ENCODE peak calls at places on chromosomes 7 and 10, in four cellular contexts. One of them, this sample, is unnamed.

GRCh38 chr10:69929575-69929974 is 123.1 kb upstream of the MACROH2A2 start:
- DNase-seq in GM10248: no peak
- DNase-seq in lower leg skin: no peak
- DNase-seq in stomach: no peak
- DNase-seq in this sample: no peak

GRCh38 chr10:110516815-110517492 is 19.2 kb downstream of the DUSP5 start:
- DNase-seq in GM10248: no peak
- DNase-seq in lower leg skin: peak
- DNase-seq in stomach: no peak
- DNase-seq in this sample: no peak

GRCh38 chr7:34392972-34393371 is 265.0 kb upstream of the NPSR1 start:
- DNase-seq in GM10248: no peak
- DNase-seq in lower leg skin: no peak
- DNase-seq in stomach: no peak
- DNase-seq in this sample: no peak

GRCh38 chr10:75613685-75614587 is 182.5 kb downstream of the LRMDA start:
- DNase-seq in GM10248: no peak
- DNase-seq in lower leg skin: no peak
- DNase-seq in stomach: no peak
- DNase-seq in this sample: no peak

GRCh38 chr7:72453436-72453835 is 41.3 kb upstream of the CALN1 start:
- DNase-seq in GM10248: no peak
- DNase-seq in lower leg skin: no peak
- DNase-seq in stomach: no peak
- DNase-seq in this sample: no peak

GRCh38 chr7:200290-200689 is 7.9 kb downstream of the FAM20C start:
- DNase-seq in GM10248: no peak
- DNase-seq in lower leg skin: no peak
- DNase-seq in stomach: no peak
- DNase-seq in this sample: no peak

GRCh38 chr7:29494350-29494749 is 69.3 kb upstream of the PRR15 start:
- DNase-seq in GM10248: no peak
- DNase-seq in lower leg skin: no peak
- DNase-seq in stomach: no peak
- DNase-seq in this sample: no peak

GRCh38 chr10:62278461-62278910 is 9.8 kb upstream of the RTKN2 start:
- DNase-seq in GM10248: no peak
- DNase-seq in lower leg skin: no peak
- DNase-seq in stomach: no peak
- DNase-seq in this sample: no peak

GRCh38 chr7:104789780-104790179 is 224.2 kb upstream of the KMT2E start:
- DNase-seq in GM10248: no peak
- DNase-seq in lower leg skin: no peak
- DNase-seq in stomach: no peak
- DNase-seq in this sample: no peak

GRCh38 chr10:50469778-50470193 is 154.0 kb downstream of the SGMS1 start:
- DNase-seq in GM10248: no peak
- DNase-seq in lower leg skin: no peak
- DNase-seq in stomach: no peak
- DNase-seq in this sample: no peak

GRCh38 chr10:43863859-43864591 is 215.3 kb upstream of the ZNF32 start:
- DNase-seq in GM10248: no peak
- DNase-seq in lower leg skin: peak
- DNase-seq in stomach: peak
- DNase-seq in this sample: no peak

GRCh38 chr10:72333111-72334012 is 21.4 kb downstream of the DNAJB12 start:
- DNase-seq in GM10248: no peak
- DNase-seq in lower leg skin: no peak
- DNase-seq in stomach: no peak
- DNase-seq in this sample: no peak

GRCh38 chr7:86768394-86768793 is 124.7 kb downstream of the GRM3 start:
- DNase-seq in GM10248: no peak
- DNase-seq in lower leg skin: no peak
- DNase-seq in stomach: no peak
- DNase-seq in this sample: no peak

GRCh38 chr10:124533266-124533665 is 71.6 kb downstream of the LHPP start:
- DNase-seq in GM10248: no peak
- DNase-seq in lower leg skin: no peak
- DNase-seq in stomach: no peak
- DNase-seq in this sample: no peak

GRCh38 chr10:124532788-124533187 is 71.2 kb downstream of the LHPP start:
- DNase-seq in GM10248: no peak
- DNase-seq in lower leg skin: no peak
- DNase-seq in stomach: no peak
- DNase-seq in this sample: no peak

GRCh38 chr10:124530215-124530665 is 68.6 kb downstream of the LHPP start:
- DNase-seq in GM10248: peak
- DNase-seq in lower leg skin: peak
- DNase-seq in stomach: peak
- DNase-seq in this sample: peak

GRCh38 chr10:124530816-124531215 is 69.2 kb downstream of the LHPP start:
- DNase-seq in GM10248: no peak
- DNase-seq in lower leg skin: no peak
- DNase-seq in stomach: no peak
- DNase-seq in this sample: no peak

DNA sequence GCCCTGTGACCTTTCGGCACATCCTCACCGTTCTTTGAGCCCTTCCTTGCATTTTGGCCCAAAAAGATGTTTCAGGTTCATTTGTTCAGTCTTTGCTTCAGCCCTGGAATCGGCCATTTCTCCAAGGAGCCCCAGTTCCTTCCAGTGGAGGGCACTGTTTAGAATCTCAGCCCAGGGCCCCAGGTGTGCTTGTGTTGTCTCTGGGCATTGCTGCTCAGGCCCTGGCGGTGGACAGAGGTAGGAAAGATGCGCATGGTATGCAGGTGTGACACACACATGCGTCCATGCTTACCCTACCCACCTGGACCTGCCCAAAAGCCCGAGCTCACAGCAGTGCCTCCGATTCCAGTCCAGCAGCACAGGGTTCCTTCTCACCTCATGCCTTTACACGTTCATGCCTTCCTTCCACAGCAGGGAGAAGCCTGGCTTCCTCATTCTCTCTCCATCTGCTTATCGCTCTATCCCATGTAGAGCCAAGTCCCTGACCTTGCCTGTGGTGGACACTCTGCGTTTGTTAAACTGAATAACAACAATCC is 70.6 kb downstream of the LHPP start:
- DNase-seq in GM10248: no peak
- DNase-seq in lower leg skin: no peak
- DNase-seq in stomach: no peak
- DNase-seq in this sample: no peak
- TF ChIP-seq CTCF in GM10248: peak
- TF ChIP-seq CTCF in lower leg skin: no peak
- TF ChIP-seq CTCF in stomach: no peak
- TF ChIP-seq CTCF in this sample: peak

DNA sequence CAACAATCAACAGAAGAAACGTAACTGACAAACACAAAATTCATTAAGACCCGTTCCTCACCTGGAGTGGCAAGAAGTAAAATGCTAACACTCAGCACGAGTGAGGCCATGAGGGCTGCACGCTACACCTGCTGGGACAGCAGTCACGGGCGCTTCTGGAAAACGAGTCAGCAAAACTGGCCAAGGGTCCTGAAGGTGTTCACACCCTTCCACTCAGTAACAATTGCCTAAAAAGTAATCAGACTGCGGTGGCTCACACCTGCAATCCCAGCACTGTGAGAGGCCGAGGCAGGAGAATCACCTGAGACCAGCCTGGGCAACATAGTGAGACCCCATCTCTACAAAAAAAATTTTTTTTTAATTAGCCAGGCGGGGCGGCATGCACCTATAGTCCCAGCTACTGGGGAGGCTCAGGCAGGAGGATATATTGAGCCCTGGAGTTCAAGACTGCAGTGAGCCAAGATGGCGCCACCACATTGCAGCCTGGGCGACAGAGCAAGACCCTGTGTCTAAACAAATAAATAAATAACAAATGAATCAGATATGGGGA is 199.1 kb downstream of the MAD1L1 start:
- DNase-seq in GM10248: no peak
- DNase-seq in lower leg skin: peak
- DNase-seq in stomach: no peak
- DNase-seq in this sample: peak
- TF ChIP-seq CTCF in GM10248: no peak
- TF ChIP-seq CTCF in lower leg skin: no peak
- TF ChIP-seq CTCF in stomach: no peak
- TF ChIP-seq CTCF in this sample: no peak

GRCh38 chr10:132253092-132253687 is 54.6 kb downstream of the STK32C start:
- DNase-seq in GM10248: no peak
- DNase-seq in lower leg skin: no peak
- DNase-seq in stomach: no peak
- DNase-seq in this sample: no peak

GRCh38 chr10:132251928-132252327 is 55.8 kb downstream of the STK32C start:
- DNase-seq in GM10248: no peak
- DNase-seq in lower leg skin: no peak
- DNase-seq in stomach: no peak
- DNase-seq in this sample: no peak

GRCh38 chr10:132254841-132255240 is 52.9 kb downstream of the STK32C start:
- DNase-seq in GM10248: no peak
- DNase-seq in lower leg skin: no peak
- DNase-seq in stomach: no peak
- DNase-seq in this sample: no peak

GRCh38 chr10:132250456-132251223 is 57.1 kb downstream of the STK32C start:
- DNase-seq in GM10248: no peak
- DNase-seq in lower leg skin: no peak
- DNase-seq in stomach: no peak
- DNase-seq in this sample: no peak

GRCh38 chr10:132252412-132252811 is 55.3 kb downstream of the STK32C start:
- DNase-seq in GM10248: no peak
- DNase-seq in lower leg skin: no peak
- DNase-seq in stomach: no peak
- DNase-seq in this sample: no peak
- TF ChIP-seq CTCF in GM10248: no peak
- TF ChIP-seq CTCF in lower leg skin: no peak
- TF ChIP-seq CTCF in stomach: no peak
- TF ChIP-seq CTCF in this sample: no peak

GRCh38 chr7:25894002-25894901 is 257.7 kb upstream of the NFE2L3 start:
- DNase-seq in GM10248: peak
- DNase-seq in lower leg skin: no peak
- DNase-seq in stomach: peak
- DNase-seq in this sample: no peak
- TF ChIP-seq CTCF in GM10248: no peak
- TF ChIP-seq CTCF in lower leg skin: no peak
- TF ChIP-seq CTCF in stomach: no peak
- TF ChIP-seq CTCF in this sample: no peak

GRCh38 chr7:135362871-135363270 is 129.2 kb downstream of the STRA8 start:
- DNase-seq in GM10248: no peak
- DNase-seq in lower leg skin: no peak
- DNase-seq in stomach: no peak
- DNase-seq in this sample: no peak
- TF ChIP-seq CTCF in GM10248: no peak
- TF ChIP-seq CTCF in lower leg skin: no peak
- TF ChIP-seq CTCF in stomach: no peak
- TF ChIP-seq CTCF in this sample: peak

GRCh38 chr7:47610506-47611044 is 28.7 kb upstream of the TNS3 start:
- DNase-seq in GM10248: no peak
- DNase-seq in lower leg skin: no peak
- DNase-seq in stomach: no peak
- DNase-seq in this sample: no peak
- TF ChIP-seq CTCF in GM10248: no peak
- TF ChIP-seq CTCF in lower leg skin: no peak
- TF ChIP-seq CTCF in stomach: no peak
- TF ChIP-seq CTCF in this sample: no peak

GRCh38 chr7:121202834-121203233 is 126.0 kb upstream of the WNT16 start:
- DNase-seq in GM10248: no peak
- DNase-seq in lower leg skin: no peak
- DNase-seq in stomach: no peak
- DNase-seq in this sample: no peak

GRCh38 chr7:121202125-121202524 is 126.7 kb upstream of the WNT16 start:
- DNase-seq in GM10248: no peak
- DNase-seq in lower leg skin: no peak
- DNase-seq in stomach: no peak
- DNase-seq in this sample: no peak

GRCh38 chr7:121205777-121206176 is 123.0 kb upstream of the WNT16 start:
- DNase-seq in GM10248: no peak
- DNase-seq in lower leg skin: no peak
- DNase-seq in stomach: no peak
- DNase-seq in this sample: no peak

DNA sequence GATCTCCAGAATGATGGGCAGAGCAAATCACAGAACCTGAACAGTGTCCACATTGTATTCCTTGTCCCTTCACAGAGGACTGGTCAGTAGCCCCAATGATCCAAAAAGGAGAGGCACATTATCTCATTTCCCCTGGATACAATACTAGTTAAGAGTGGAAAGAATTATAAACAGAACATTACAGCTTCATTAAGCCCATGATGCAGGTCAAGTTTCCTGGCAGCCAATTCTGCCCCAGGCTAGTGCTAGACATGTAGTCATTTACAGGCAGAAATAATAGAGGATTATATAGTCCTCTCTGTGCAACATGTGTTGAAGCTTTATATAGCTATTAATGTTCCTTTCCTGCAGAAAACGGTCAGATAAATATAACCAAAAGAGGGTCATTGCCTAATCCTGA is 124.3 kb upstream of the WNT16 start:
- DNase-seq in GM10248: no peak
- DNase-seq in lower leg skin: no peak
- DNase-seq in stomach: no peak
- DNase-seq in this sample: no peak
- TF ChIP-seq CTCF in GM10248: no peak
- TF ChIP-seq CTCF in lower leg skin: no peak
- TF ChIP-seq CTCF in stomach: no peak
- TF ChIP-seq CTCF in this sample: no peak

DNA sequence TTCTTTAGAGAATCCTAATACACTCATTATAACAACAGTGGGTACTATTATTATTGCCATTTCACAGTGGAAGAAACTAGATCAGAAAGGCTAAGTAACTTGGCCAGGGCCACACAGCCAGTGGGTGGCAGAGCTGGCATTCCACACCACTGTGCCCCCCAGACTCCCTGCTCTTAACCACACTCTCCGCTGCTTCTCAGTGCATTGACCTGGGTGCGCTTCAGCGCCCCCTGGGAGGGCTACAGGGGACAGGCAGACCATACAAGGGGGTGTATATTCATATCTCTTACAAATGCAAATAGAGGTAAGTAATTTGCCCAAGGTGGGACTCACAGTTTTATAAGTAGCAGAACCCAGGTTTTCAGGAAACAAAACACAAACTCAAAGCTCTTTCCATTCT is 77.0 kb upstream of the NMT2 start:
- DNase-seq in GM10248: no peak
- DNase-seq in lower leg skin: no peak
- DNase-seq in stomach: no peak
- DNase-seq in this sample: no peak
- TF ChIP-seq CTCF in GM10248: peak
- TF ChIP-seq CTCF in lower leg skin: no peak
- TF ChIP-seq CTCF in stomach: no peak
- TF ChIP-seq CTCF in this sample: peak

DNA sequence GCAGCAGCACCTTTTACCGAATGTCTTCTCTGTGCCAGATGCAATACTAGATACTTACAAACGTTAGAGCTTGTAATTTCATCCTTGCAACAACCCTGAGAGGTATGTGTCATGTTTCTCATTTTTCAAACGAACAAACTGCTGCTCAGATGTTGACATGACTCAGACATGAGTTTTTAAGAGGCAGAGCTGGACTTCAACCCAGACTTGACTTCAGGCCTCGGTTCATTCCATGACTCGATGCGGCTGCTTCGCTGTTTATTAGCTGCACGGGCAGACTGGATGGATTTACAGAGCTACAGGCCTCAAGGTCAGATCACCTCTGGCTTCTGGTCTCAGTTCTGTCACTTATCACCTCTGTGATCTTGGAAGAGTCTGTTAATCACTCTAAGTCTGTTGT is 126.2 kb upstream of the CELF2 start:
- DNase-seq in GM10248: no peak
- DNase-seq in lower leg skin: no peak
- DNase-seq in stomach: no peak
- DNase-seq in this sample: no peak
- TF ChIP-seq CTCF in GM10248: no peak
- TF ChIP-seq CTCF in lower leg skin: no peak
- TF ChIP-seq CTCF in stomach: no peak
- TF ChIP-seq CTCF in this sample: no peak

This sample was measured in type B pancreatic cell.